ENCODE peak calls at places on chromosomes 4 and X, in six cellular contexts. L, U, G, M, O and R are unnamed samples.
A peak's percentile ranks its signal among the peaks of the same experiment; 100 is the strongest.

GRCh38 chrX:106263817-106264216 is 95.7 kb downstream of the PWWP3B start:
- DNase-seq in L (no peak), U (no peak), G (no peak), M (no peak), O (no peak), R (no peak)

GRCh38 chrX:151789179-151789800 is 54.7 kb downstream of the CNGA2 start:
- DNase-seq in L (peak; percentile 88), U (no peak), G (peak; percentile 13), M (no peak), O (no peak), R (peak; percentile 25)

GRCh38 chr4:169612869-169613859 is 781 bp upstream of the NEK1 start:
- DNase-seq in L (peak; percentile 88), U (peak; percentile 89), G (peak; percentile 58), M (peak; percentile 80), O (peak; percentile 85), R (peak; percentile 91)

GRCh38 chr4:112130903-112131302 is 14.4 kb upstream of the FAM241A start:
- DNase-seq in L (peak; percentile 37), U (peak; percentile 50), G (no peak), M (no peak), O (no peak), R (no peak)

GRCh38 chr4:36020351-36020750 is 224.0 kb downstream of the ARAP2 start:
- DNase-seq in L (no peak), U (no peak), G (no peak), M (no peak), O (no peak), R (no peak)

GRCh38 chrX:53048169-53049126 is at the start of gene GPR173:
- DNase-seq in L (peak; percentile 64), U (peak; percentile 57), G (peak; percentile 17), M (peak; percentile 81), O (peak; percentile 52), R (peak; percentile 29)

GRCh38 chrX:40945366-40945713 is 139.9 kb upstream of the USP9X start:
- DNase-seq in L (peak; percentile 81), U (no peak), G (no peak), M (no peak), O (peak; percentile 67), R (peak; percentile 46)

GRCh38 chrX:107766470-107767140 is 9.0 kb downstream of the TSC22D3 start:
- DNase-seq in L (peak; percentile 71), U (no peak), G (no peak), M (no peak), O (peak; percentile 28), R (no peak)

GRCh38 chr4:80637190-80637589 is 301.7 kb downstream of the CFAP299 start:
- DNase-seq in L (no peak), U (no peak), G (no peak), M (no peak), O (no peak), R (no peak)

GRCh38 chr4:10015140-10015753 is 6.0 kb downstream of the SLC2A9 start:
- DNase-seq in L (peak; percentile 52), U (peak; percentile 82), G (no peak), M (no peak), O (peak; percentile 58), R (peak; percentile 67)

GRCh38 chr4:80309301-80310004 is 26.1 kb upstream of the CFAP299 start:
- DNase-seq in L (peak; percentile 97), U (no peak), G (no peak), M (no peak), O (no peak), R (no peak)

GRCh38 chr4:163618845-163619244 is 124.4 kb downstream of the TMA16 start:
- DNase-seq in L (no peak), U (no peak), G (no peak), M (no peak), O (no peak), R (no peak)

GRCh38 chr4:138241281-138242075 is 671 bp downstream of the SLC7A11 start:
- DNase-seq in L (peak; percentile 71), U (peak; percentile 30), G (no peak), M (no peak), O (peak; percentile 42), R (peak; percentile 35)

GRCh38 chr4:138236035-138236434 is 6.1 kb downstream of the SLC7A11 start:
- DNase-seq in L (peak; percentile 50), U (no peak), G (no peak), M (no peak), O (no peak), R (no peak)

GRCh38 chr4:138235419-138235952 is 6.7 kb downstream of the SLC7A11 start:
- DNase-seq in L (peak; percentile 90), U (no peak), G (no peak), M (no peak), O (no peak), R (no peak)

GRCh38 chr4:138239496-138239895 is 2.7 kb downstream of the SLC7A11 start:
- DNase-seq in L (no peak), U (no peak), G (no peak), M (no peak), O (no peak), R (no peak)

GRCh38 chr4:138238521-138239292 is 3.4 kb downstream of the SLC7A11 start:
- DNase-seq in L (no peak), U (no peak), G (no peak), M (no peak), O (no peak), R (no peak)
- H3K4me1 ChIP-seq in L (peaks cover 46% of the 10 kb centered on the region), U (peaks cover 28% of the 10 kb centered on the region), G (peaks cover 6% of the 10 kb centered on the region), M (peaks cover 2% of the 10 kb centered on the region), O (peaks cover 9% of the 10 kb centered on the region), R (no peaks in the 10 kb centered on the region)

GRCh38 chr4:86557526-86557925 is 36.6 kb upstream of the PTPN13 start:
- DNase-seq in L (peak; percentile 8), U (no peak), G (no peak), M (no peak), O (no peak), R (no peak)
- H3K36me3 ChIP-seq in L (no peaks in the 10 kb centered on the region), U (no peaks in the 10 kb centered on the region), G (no peaks in the 10 kb centered on the region), M (no peaks in the 10 kb centered on the region), O (no peaks in the 10 kb centered on the region), R (no peaks in the 10 kb centered on the region)

GRCh38 chrX:7090506-7091095 is 56.9 kb upstream of the STS start:
- DNase-seq in L (no peak), U (no peak), G (no peak), M (no peak), O (peak; percentile 18), R (no peak)

GRCh38 chrX:7091923-7092322 is 55.6 kb upstream of the STS start:
- DNase-seq in L (no peak), U (no peak), G (no peak), M (no peak), O (no peak), R (no peak)

GRCh38 chrX:7086384-7086783 is 61.1 kb upstream of the STS start:
- DNase-seq in L (peak; percentile 17), U (no peak), G (no peak), M (no peak), O (no peak), R (no peak)

GRCh38 chrX:7085879-7086278 is 61.6 kb upstream of the STS start:
- DNase-seq in L (no peak), U (no peak), G (no peak), M (no peak), O (no peak), R (no peak)

GRCh38 chrX:7088968-7089615 is 58.4 kb upstream of the STS start:
- DNase-seq in L (no peak), U (peak; percentile 57), G (no peak), M (no peak), O (peak; percentile 48), R (no peak)
- H3K4me3 ChIP-seq in L (no peak overlapping the region), U (no peak overlapping the region), G (no peak overlapping the region), M (no peak overlapping the region), O (no peak overlapping the region), R (no peak overlapping the region)

GRCh38 chr4:68344049-68344448 is 5.8 kb downstream of the YTHDC1 start:
- DNase-seq in L (no peak), U (no peak), G (no peak), M (no peak), O (no peak), R (no peak)

GRCh38 chr4:68338625-68339024 is 11.3 kb downstream of the YTHDC1 start:
- DNase-seq in L (no peak), U (no peak), G (no peak), M (no peak), O (no peak), R (no peak)

GRCh38 chr4:68344785-68345184 is 5.1 kb downstream of the YTHDC1 start:
- DNase-seq in L (no peak), U (no peak), G (no peak), M (no peak), O (no peak), R (no peak)

GRCh38 chr4:68346461-68346860 is 3.4 kb downstream of the YTHDC1 start:
- DNase-seq in L (peak; percentile 33), U (no peak), G (no peak), M (no peak), O (peak; percentile 23), R (no peak)

GRCh38 chr4:68342139-68342538 is 7.8 kb downstream of the YTHDC1 start:
- DNase-seq in L (peak; percentile 86), U (peak; percentile 24), G (no peak), M (no peak), O (peak; percentile 27), R (no peak)
- H3K4me1 ChIP-seq in L (peaks cover 76% of the 10 kb centered on the region), U (peaks cover 62% of the 10 kb centered on the region), G (peaks cover 20% of the 10 kb centered on the region), M (peaks cover 14% of the 10 kb centered on the region), O (peaks cover 46% of the 10 kb centered on the region), R (peaks cover 9% of the 10 kb centered on the region)

DNA sequence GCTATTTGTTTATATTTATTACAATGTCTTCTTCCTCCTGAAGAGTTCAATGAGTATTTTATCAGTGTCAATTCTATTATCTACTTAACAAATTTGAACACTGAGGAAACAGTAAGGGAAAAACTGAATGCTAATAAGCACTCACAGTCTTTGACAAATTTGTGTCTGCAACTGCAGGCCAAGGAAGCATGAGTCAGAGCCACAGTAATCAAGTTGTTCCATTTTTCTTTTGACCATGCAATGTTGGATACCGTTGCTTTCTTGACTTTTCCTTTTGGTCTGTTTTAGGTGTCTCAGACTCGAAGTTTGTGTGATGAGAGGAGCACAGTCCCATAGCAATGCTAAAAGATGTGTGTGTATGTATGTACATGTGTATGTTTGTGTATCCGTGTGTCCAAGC is 359.6 kb downstream of the IL1RAPL1 start:
- DNase-seq in L (no peak), U (no peak), G (no peak), M (no peak), O (no peak), R (no peak)
- H3K36me3 ChIP-seq in L (no peaks in the 10 kb centered on the region), U (no peaks in the 10 kb centered on the region), G (no peaks in the 10 kb centered on the region), M (no peaks in the 10 kb centered on the region), O (no peaks in the 10 kb centered on the region), R (no peaks in the 10 kb centered on the region)

GRCh38 chrX:2401201-2401589 is 99.6 kb downstream of the DHRSX start:
- DNase-seq in L (peak; percentile 80), U (no peak), G (no peak), M (no peak), O (no peak), R (no peak)
- H3K4me3 ChIP-seq in L (peak overlapping the region; percentile 32), U (no peak overlapping the region), G (no peak overlapping the region), M (no peak overlapping the region), O (no peak overlapping the region), R (no peak overlapping the region)